ENCODE peak calls at places on chromosomes 5 and 9, in seven cellular contexts. E is heart right ventricle, O is dorsolateral prefrontal cortex, H is hepatocyte, F is choroid plexus epithelial cell, K is right lobe of liver, P is body of pancreas. W is an unnamed sample.

GRCh38 chr9:129353697-129354336 is 175.8 kb upstream of the IER5L start:
- DNase-seq in P (no peak), O (no peak), F (no peak), H (no peak), E (no peak), K (peak), W (no peak)

GRCh38 chr5:132230871-132231270 is 3.2 kb upstream of the P4HA2 start:
- DNase-seq in P (no peak), F (no peak), K (no peak), H (no peak), E (peak), O (no peak), W (no peak)

GRCh38 chr5:157907479-157907878 is 48.5 kb upstream of the CLINT1 start:
- DNase-seq in K (no peak), P (no peak), O (no peak), F (no peak), E (no peak), H (no peak), W (no peak)

GRCh38 chr5:66909364-66909763 is 287.2 kb downstream of the CD180 start:
- DNase-seq in F (no peak), O (no peak), P (no peak), K (no peak), E (no peak), H (no peak), W (no peak)

GRCh38 chr5:179822059-179822432 is 1.3 kb downstream of the SQSTM1 start:
- DNase-seq in H (no peak), F (no peak), K (no peak), O (no peak), P (no peak), E (no peak), W (no peak)

GRCh38 chr9:33628865-33629410 is 104.9 kb downstream of the ANKRD18B start:
- DNase-seq in H (no peak), P (no peak), O (no peak), E (no peak), K (no peak), F (no peak), W (no peak)

GRCh38 chr9:98572054-98572627 is 136.6 kb downstream of the GABBR2 start:
- DNase-seq in K (no peak), P (no peak), O (no peak), H (no peak), F (peak), E (no peak), W (no peak)

GRCh38 chr5:11584008-11584407 is 320.2 kb downstream of the CTNND2 start:
- DNase-seq in P (no peak), F (no peak), K (no peak), E (no peak), O (no peak), H (no peak), W (no peak)

GRCh38 chr5:128376577-128376976 is 161.5 kb downstream of the FBN2 start:
- DNase-seq in O (no peak), H (no peak), E (no peak), K (no peak), F (no peak), P (no peak), W (no peak)

GRCh38 chr9:110880123-110880522 is 158.1 kb downstream of the LPAR1 start:
- DNase-seq in P (no peak), F (peak), O (no peak), K (no peak), E (no peak), H (no peak), W (peak)

GRCh38 chr5:1153428-1153827 is 41.6 kb upstream of the SLC12A7 start:
- DNase-seq in F (no peak), K (peak), O (no peak), H (no peak), P (no peak), E (no peak), W (no peak)

GRCh38 chr5:109345699-109346098 is 64.1 kb downstream of the PJA2 start:
- DNase-seq in P (no peak), F (no peak), E (no peak), H (no peak), K (no peak), O (no peak), W (no peak)

GRCh38 chr9:6931913-6932312 is 174.1 kb downstream of the KDM4C start:
- DNase-seq in F (peak), K (no peak), H (peak), O (no peak), E (peak), P (no peak), W (no peak)

GRCh38 chr9:115211413-115212204 is 93.7 kb upstream of the TNC start:
- DNase-seq in K (no peak), P (no peak), F (peak), E (no peak), O (no peak), H (no peak), W (no peak)

GRCh38 chr9:83043583-83043982 is 19.4 kb downstream of the RASEF start:
- DNase-seq in F (peak), O (no peak), H (no peak), K (no peak), E (no peak), P (no peak), W (no peak)

GRCh38 chr5:116394186-116394867 is 180.3 kb downstream of the SEMA6A start:
- DNase-seq in E (no peak), H (no peak), P (no peak), K (no peak), F (no peak), O (no peak), W (no peak)

GRCh38 chr5:90657030-90657429 is 98.4 kb downstream of the ADGRV1 start:
- DNase-seq in K (no peak), P (no peak), E (no peak), F (no peak), H (no peak), O (no peak), W (no peak)

GRCh38 chr9:91903126-91903911 is 46.7 kb downstream of the ROR2 start:
- DNase-seq in H (peak), E (no peak), F (no peak), P (no peak), K (peak), O (no peak), W (no peak)

GRCh38 chr5:4548341-4548740 is 591.8 kb upstream of the ADAMTS16 start:
- DNase-seq in F (no peak), O (no peak), H (no peak), K (no peak), E (no peak), P (no peak), W (no peak)

GRCh38 chr5:133735346-133735745 is 123.0 kb upstream of the FSTL4 start:
- DNase-seq in K (no peak), P (no peak), O (no peak), F (peak), H (no peak), E (no peak), W (no peak)

GRCh38 chr5:150034677-150035076 is 34.1 kb downstream of the HMGXB3 start:
- DNase-seq in P (peak), K (no peak), E (no peak), H (no peak), F (peak), O (no peak), W (peak)

GRCh38 chr9:113785334-113785733 is 90.8 kb upstream of the ZNF618 start:
- DNase-seq in F (no peak), E (peak), P (peak), H (no peak), O (no peak), K (no peak), W (no peak)

GRCh38 chr5:22908129-22908528 is 55.0 kb upstream of the CDH12 start:
- DNase-seq in O (no peak), E (no peak), P (no peak), F (peak), K (no peak), H (peak), W (no peak)

GRCh38 chr5:141849371-141850182 is 28.6 kb downstream of the PCDH1 start:
- DNase-seq in E (peak), P (peak), H (peak), F (peak), O (peak), K (peak), W (no peak)

GRCh38 chr9:93315118-93315517 is 131.2 kb downstream of the WNK2 start:
- DNase-seq in O (no peak), E (no peak), P (no peak), F (no peak), H (no peak), K (no peak), W (no peak)

GRCh38 chr9:85610074-85610855 is 131.5 kb downstream of the AGTPBP1 start:
- DNase-seq in O (no peak), H (peak), F (peak), P (peak), E (peak), K (no peak), W (peak)
- H3K4me3 ChIP-seq in O (peak), H (no peak), F (peak), P (no peak), E (no peak), K (no peak), W (peak)

DNA sequence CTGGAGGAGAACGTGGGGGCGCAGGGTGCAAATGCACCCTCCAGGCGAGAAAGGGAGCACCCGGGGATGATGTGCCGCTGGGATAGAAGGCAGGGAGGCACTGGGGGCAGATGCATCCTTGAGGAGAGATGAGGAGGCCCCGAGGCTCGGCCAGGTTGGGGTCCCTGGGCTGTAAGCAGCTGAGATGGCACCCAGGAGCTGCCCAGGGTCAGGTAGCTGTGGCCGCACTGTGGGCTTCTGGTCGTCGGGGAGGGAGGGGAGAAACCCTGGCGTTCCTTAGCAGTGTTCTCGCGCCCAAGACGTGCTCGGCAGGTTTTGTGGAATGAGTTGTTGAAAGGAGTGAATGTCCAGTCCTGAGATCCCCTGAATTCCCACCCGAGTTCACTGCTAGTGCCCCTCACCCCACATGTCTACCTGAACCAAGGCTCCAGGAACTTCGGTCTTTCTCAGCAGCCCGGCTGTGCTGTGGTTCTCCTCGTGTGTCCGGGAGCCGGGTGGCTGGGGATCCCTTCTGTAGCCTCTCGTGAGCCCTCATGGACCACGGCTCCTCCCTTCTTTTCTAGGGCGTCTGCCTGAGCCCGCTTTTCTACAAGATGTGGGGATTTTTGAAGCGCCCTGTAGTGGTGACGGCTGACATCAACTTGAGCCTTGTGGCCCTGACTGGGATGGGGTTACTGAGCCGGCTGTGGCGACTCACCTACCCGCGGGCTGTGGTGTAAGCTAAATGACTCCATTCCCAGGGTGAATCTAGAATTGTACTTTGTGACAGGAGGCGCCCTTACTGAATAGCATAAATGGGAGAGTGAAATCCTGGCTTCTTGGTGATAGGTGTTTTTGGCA is 1.1 kb downstream of the POMT1 start:
- DNase-seq in K (no peak), E (no peak), O (no peak), F (peak), H (peak), P (peak), W (no peak)
- TF ChIP-seq CTCF in K (no peak), E (no peak), O (no peak), F (no peak), H (no peak), P (no peak), W (no peak)

GRCh38 chr9:130766031-130766903 is 68.8 kb upstream of the ABL1 start:
- DNase-seq in F (no peak), E (no peak), H (no peak), P (no peak), K (no peak), O (no peak), W (no peak)
- H3K4me3 ChIP-seq in F (no peak), E (no peak), H (no peak), P (no peak), K (no peak), O (no peak), W (no peak)

GRCh38 chr5:73132759-73133158 is 12.4 kb downstream of the TMEM171 start:
- DNase-seq in K (no peak), H (no peak), O (no peak), E (no peak), F (no peak), P (no peak), W (no peak)

GRCh38 chr5:73136277-73136606 is 15.9 kb downstream of the TMEM171 start:
- DNase-seq in O (no peak), P (no peak), K (no peak), H (no peak), E (no peak), F (no peak), W (no peak)

GRCh38 chr5:73137575-73138530 is 17.5 kb downstream of the TMEM171 start:
- DNase-seq in O (no peak), P (no peak), K (no peak), H (no peak), E (no peak), F (no peak), W (no peak)

GRCh38 chr5:73135021-73135420 is 14.6 kb downstream of the TMEM171 start:
- DNase-seq in E (no peak), K (no peak), O (no peak), P (no peak), H (no peak), F (no peak), W (no peak)

DNA sequence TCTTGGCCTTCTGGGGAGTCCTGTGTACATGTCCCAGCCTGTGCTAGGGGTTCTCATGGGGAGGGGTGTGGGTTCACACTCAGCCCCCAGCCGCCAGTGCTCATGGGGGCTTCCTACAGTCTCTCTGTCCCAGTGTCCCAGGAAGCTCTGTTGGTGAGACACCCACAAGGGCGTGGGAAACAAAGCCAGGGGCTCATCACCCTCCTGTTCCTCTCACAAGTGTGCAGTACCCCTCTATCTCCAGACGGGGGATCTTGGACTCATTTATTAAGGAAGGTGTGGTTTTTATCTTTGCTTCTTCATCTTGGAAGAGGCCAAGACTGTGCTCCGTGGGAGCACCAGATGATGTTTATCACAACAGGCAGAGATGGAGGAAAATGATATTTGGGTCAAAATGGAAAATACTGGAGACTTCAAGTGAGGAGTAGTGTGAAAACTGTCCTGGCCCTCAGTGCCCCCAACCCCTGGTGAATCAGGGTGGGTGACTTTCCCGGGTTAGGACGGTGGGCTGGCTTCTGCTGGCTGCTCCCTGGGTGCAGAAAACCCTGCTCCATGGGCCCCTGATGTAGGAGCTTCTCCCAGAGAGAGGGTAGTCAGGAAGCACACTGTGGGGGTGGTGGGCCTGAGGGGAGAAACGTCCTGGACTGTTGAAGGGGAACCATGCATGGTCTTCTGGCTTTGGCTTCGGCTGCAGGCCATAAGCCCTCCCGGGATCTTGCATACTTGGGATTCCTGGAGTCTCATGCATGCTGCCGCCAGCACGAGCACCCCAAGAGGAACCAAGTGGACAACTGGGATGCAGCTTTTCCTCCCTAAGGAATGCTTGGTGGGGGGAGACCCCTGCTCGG is 15.3 kb downstream of the TMEM171 start:
- DNase-seq in F (peak), P (no peak), E (no peak), H (peak), K (no peak), O (no peak), W (no peak)
- TF ChIP-seq CTCF in F (peak), P (peak), E (peak), H (peak), K (no peak), O (peak), W (peak)